ENCODE peak calls at places on chromosomes 6 and 20, in four cellular contexts. W, U, B and H are unnamed samples.

GRCh38 chr20:24403410-24403809 is 66.0 kb upstream of the SYNDIG1 start:
- DNase-seq in B (peak; percentile 89), U (no peak), W (no peak), H (no peak)

GRCh38 chr20:43102394-43102793 is 87.3 kb downstream of the PTPRT start:
- DNase-seq in B (no peak), U (no peak), W (no peak), H (no peak)

GRCh38 chr20:9985281-9985680 is 49.5 kb upstream of the ANKEF1 start:
- DNase-seq in U (no peak), W (no peak), B (no peak), H (no peak)

GRCh38 chr6:19643713-19644112 is 193.5 kb upstream of the ID4 start:
- DNase-seq in U (no peak), B (no peak), W (no peak), H (no peak)

GRCh38 chr6:21523652-21524051 is 69.9 kb upstream of the SOX4 start:
- DNase-seq in W (no peak), B (no peak), U (no peak), H (no peak)

GRCh38 chr6:28725890-28726348 is 197.9 kb downstream of the TRIM27 start:
- DNase-seq in B (peak; percentile 40), W (no peak), U (no peak), H (no peak)

GRCh38 chr6:48564036-48564820 is 453.2 kb upstream of the PTCHD4 start:
- DNase-seq in B (no peak), U (no peak), W (no peak), H (no peak)

GRCh38 chr6:55980627-55981211 is 105.3 kb upstream of the BMP5 start:
- DNase-seq in W (peak; percentile 18), U (no peak), B (peak; percentile 37), H (peak; percentile 35)

GRCh38 chr6:27556406-27556805 is 83.5 kb upstream of the ZNF184 start:
- DNase-seq in B (no peak), W (no peak), U (no peak), H (no peak)

GRCh38 chr6:47230579-47230978 is 79.1 kb downstream of the TNFRSF21 start:
- DNase-seq in W (no peak), B (no peak), U (no peak), H (no peak)

GRCh38 chr20:12040261-12040660 is 122.6 kb downstream of the BTBD3 start:
- DNase-seq in U (no peak), W (no peak), B (no peak), H (no peak)

GRCh38 chr6:40550096-40550731 is 37.0 kb downstream of the LRFN2 start:
- DNase-seq in W (peak; percentile 44), U (no peak), B (peak; percentile 47), H (peak; percentile 2)

DNA sequence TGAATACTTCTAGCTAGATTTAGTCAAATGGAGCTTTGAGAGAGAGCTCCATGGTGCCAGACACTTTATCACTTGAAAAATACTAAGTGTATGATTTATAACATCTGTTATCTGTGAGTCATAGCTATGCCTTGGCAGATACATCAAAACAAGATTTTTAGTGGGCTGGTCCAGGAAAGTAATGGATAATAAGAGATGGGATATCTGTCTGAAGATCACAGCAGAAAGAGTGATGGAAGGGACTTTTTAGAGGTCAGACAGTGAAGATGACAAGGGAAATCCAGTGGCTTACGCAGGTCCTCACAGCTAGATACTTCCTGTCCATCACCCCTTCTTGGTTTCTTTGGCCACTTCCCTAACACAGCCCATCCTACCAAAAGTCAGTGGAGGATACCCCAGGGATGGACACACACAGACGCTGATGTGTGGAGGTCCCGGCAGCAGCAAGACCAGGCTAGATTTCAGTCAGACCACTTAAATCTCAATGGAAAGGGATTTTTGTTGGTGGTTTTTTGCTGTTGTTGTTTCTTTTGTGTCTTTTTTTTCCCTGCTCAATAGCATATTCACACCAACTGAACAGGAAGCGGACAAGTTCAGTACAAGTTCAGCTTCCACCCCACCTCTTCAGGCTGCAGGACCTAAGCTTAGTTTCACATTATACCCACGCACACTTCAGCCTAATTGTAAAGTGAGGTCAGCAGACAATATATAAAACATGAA is 209.3 kb downstream of the ALDH8A1 start:
- DNase-seq in W (no peak), B (peak; percentile 64), U (no peak), H (peak; percentile 35)
- TF ChIP-seq CTCF in W (no peak), B (no peak), U (no peak), H (no peak)

DNA sequence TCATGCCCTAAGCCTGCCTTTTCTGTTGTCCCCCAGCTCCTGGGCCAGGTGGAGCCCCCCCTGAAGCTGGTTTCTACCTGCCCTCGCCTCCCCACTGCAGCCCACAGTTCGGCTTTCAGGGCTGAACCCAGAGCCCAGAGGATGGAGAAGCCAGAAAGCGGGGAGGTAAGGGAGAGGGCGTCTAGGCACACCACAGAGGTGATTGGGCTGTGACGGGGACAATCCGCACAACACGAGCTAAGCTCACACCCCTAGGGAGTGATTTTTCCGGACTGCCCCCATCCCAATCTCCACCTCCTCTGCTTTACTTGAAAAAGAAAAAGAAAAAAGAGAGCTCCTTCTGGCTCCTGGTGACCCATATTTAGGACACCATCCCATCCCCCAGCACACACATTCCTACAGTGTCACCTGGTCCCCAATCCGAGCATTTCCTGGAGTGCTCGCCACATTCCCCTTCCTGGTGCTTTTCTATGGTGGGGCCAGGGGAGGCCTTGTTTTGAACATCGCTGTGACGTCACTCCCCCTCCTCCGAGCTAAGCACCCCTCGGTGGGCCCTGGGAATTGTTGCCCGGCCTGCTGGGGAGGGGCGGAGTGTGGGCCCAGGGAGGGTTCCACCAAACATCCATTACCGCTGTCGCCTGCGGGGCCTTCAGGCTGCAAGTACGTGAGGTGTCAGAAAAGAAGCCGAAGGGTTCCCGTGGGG is 3.0 kb upstream of the FOXC1 start:
- DNase-seq in B (no peak), U (no peak), W (no peak), H (no peak)
- H3K4me3 ChIP-seq in B (no peak overlapping the region), U (no peak overlapping the region), W (no peak overlapping the region), H (no peak overlapping the region)

GRCh38 chr20:588476-588875 is 21.6 kb downstream of the TCF15 start:
- DNase-seq in W (no peak), B (no peak), U (peak; percentile 34), H (no peak)
- TF ChIP-seq CTCF in W (no peak), B (no peak), U (no peak), H (no peak)

GRCh38 chr20:31664696-31665354 is 27.1 kb downstream of the COX4I2 start:
- DNase-seq in B (no peak), W (no peak), U (no peak), H (no peak)

GRCh38 chr20:31663524-31663837 is 25.8 kb downstream of the COX4I2 start:
- DNase-seq in W (no peak), B (no peak), U (no peak), H (no peak)

GRCh38 chr20:31662372-31662854 is 24.7 kb downstream of the COX4I2 start:
- DNase-seq in B (no peak), U (no peak), W (no peak), H (no peak)

GRCh38 chr20:31663838-31664695 is 26.4 kb downstream of the COX4I2 start:
- DNase-seq in U (peak; percentile 78), B (no peak), W (no peak), H (no peak)

DNA sequence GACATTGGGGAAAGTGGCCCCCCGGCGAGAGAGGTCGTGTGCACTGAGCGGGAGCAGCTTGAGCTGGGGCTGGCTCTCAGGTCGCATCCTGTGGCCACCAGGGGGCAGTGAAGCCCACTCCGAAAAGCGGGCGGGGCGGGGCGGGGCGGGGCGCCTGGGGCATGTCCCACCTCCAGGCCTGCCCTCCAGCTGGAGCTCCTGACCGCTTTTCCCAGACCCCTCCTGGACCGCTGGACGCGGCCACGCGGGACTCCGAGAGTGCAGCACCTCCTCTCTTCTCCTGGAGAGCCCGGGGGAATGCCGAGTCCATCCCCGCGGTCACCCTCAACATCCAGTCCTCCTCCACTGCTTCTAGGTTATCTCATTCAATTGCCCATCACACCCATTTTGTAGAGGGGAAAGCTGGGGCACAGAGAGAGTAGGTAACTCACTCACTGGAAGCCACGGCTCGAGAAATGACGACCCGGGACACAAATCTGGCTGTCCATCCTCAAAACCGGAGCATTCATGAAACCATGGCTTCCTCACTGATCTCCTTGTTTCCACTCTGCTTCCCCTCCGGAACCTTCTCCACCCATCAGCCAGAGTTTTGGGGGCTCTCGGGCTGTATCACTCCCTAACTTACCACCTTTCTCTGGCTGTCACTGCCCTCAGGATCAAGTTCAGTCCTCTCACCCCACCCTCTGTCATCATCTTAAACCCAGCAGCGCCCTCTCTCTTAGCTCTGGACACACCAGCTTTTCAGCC is 24.1 kb downstream of the COX4I2 start:
- DNase-seq in B (peak; percentile 46), W (peak; percentile 40), U (peak; percentile 92), H (no peak)
- H3K4me3 ChIP-seq in B (peak overlapping the region; percentile 23), W (peak overlapping the region; percentile 12), U (peak overlapping the region; percentile 45), H (peak overlapping the region; percentile 28)

GRCh38 chr6:35402136-35402855 is 49.8 kb upstream of the FANCE start:
- DNase-seq in W (no peak), B (no peak), U (no peak), H (no peak)
- TF ChIP-seq CTCF in W (no peak), B (no peak), U (no peak), H (no peak)

GRCh38 chr6:153000243-153000642 is 2.3 kb downstream of the MTRF1L start:
- DNase-seq in W (no peak), B (no peak), U (no peak), H (no peak)
- H3K4me3 ChIP-seq in W (no peak overlapping the region), B (no peak overlapping the region), U (no peak overlapping the region), H (no peak overlapping the region)

DNA sequence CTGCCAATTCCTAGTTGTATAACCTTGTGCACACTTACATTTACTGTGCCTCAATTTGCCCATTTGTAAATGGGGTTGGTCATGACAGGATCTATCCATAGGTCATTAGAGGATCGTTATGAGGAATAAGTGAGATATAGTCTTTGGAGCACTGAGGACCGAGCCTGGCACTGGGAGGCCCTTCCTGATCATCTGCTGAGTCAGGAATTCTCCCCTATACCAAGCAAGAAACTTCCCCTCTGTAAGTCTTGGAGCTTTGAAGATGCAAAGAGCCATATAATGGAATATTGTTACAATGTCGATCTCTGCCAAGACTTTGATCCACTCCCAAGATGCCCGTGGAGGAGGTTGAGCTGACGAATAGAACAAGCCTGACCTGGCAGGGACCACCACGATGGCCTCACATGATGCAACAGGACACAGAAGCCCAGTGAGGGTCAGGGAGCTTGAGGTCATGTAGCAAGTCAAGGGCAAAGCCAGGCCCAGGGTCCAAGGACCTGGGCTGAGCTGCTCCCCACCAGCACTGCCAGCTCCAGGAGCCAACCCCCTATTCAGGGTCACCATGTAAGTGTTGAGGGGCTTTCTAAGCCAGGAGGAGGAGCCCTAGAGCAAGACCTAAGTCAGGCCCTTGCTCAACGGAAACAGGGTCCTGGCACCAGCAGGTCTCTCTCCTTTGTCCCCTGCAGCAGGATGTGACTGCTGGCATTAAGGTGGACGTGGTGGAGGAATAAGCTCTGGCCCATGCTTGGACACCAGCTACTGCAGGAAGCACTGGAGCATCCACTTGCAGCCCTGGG is 16.7 kb downstream of the PDRG1 start:
- DNase-seq in W (no peak), B (no peak), U (no peak), H (no peak)
- TF ChIP-seq CTCF in W (no peak), B (no peak), U (no peak), H (no peak)